ENCODE peak calls at places on chromosomes 3 and 15, in seven cellular contexts. B, F, J, A, E, Z and Q are unnamed samples.

GRCh38 chr3:57892423-57892822 is 115.8 kb upstream of the FLNB start:
- DNase-seq in Z (peak; percentile 32), J (peak; percentile 4), B (no peak), A (no peak), F (no peak), E (no peak), Q (no peak)

GRCh38 chr3:123071581-123071980 is 4.8 kb downstream of the PDIA5 start:
- DNase-seq in A (no peak), Z (no peak), F (no peak), B (no peak), E (no peak), J (no peak), Q (no peak)

GRCh38 chr3:38114052-38114874 is 22.7 kb downstream of the ACAA1 start:
- DNase-seq in A (no peak), F (no peak), B (peak; percentile 38), E (no peak), Z (no peak), J (no peak), Q (no peak)

GRCh38 chr3:143820466-143821221 is 27.6 kb downstream of the SLC9A9 start:
- DNase-seq in B (no peak), E (no peak), A (no peak), F (no peak), J (no peak), Z (peak; percentile 16), Q (no peak)

GRCh38 chr3:183449791-183450190 is 21.4 kb upstream of the MCF2L2 start:
- DNase-seq in A (no peak), J (no peak), F (no peak), Z (no peak), E (no peak), B (no peak), Q (no peak)

GRCh38 chr3:57918123-57918837 is 89.9 kb upstream of the FLNB start:
- DNase-seq in A (no peak), E (no peak), J (no peak), F (no peak), Z (peak; percentile 80), B (no peak), Q (no peak)

GRCh38 chr15:79017953-79018352 is 72.6 kb downstream of the RASGRF1 start:
- DNase-seq in J (no peak), E (no peak), B (no peak), F (no peak), Z (no peak), A (no peak), Q (no peak)

GRCh38 chr15:73110246-73110645 is 58.0 kb downstream of the NEO1 start:
- DNase-seq in J (no peak), B (no peak), E (no peak), Z (no peak), A (no peak), F (no peak), Q (no peak)

GRCh38 chr3:46710671-46711295 is 6.9 kb downstream of the PRSS50 start:
- DNase-seq in Z (no peak), F (no peak), E (no peak), A (no peak), J (no peak), B (peak; percentile 7), Q (no peak)

GRCh38 chr3:98513136-98513535 is 9.6 kb downstream of the CLDND1 start:
- DNase-seq in E (peak; percentile 75), A (no peak), J (peak; percentile 59), B (no peak), Z (peak; percentile 11), F (no peak), Q (no peak)

GRCh38 chr15:99635794-99636193 is 70.0 kb downstream of the MEF2A start:
- DNase-seq in F (no peak), Z (no peak), B (no peak), J (no peak), A (no peak), E (no peak), Q (no peak)